ENCODE peak calls at places on chromosomes 11 and 22, in four cellular contexts. M is neuronal stem cell, S is IMR-90, I is NCI-H2171. G is an unnamed sample.

GRCh38 chr11:29272019-29272654 is 744.7 kb downstream of the KCNA4 start:
- DNase-seq in M (no peak), I (no peak), S (peak), G (no peak)

GRCh38 chr11:132541794-132542193 is 990.5 kb downstream of the OPCML start:
- DNase-seq in I (no peak), M (no peak), S (no peak), G (no peak)

GRCh38 chr22:49106136-49106930 is 721.3 kb downstream of the BRD1 start:
- DNase-seq in M (no peak), S (no peak), I (no peak), G (no peak)

GRCh38 chr11:10622957-10623787 is 54.7 kb upstream of the LYVE1 start:
- DNase-seq in I (no peak), S (no peak), M (no peak), G (no peak)

GRCh38 chr11:35550374-35551036 is 25.1 kb upstream of the PAMR1 start:
- DNase-seq in I (no peak), S (peak), M (no peak), G (no peak)

GRCh38 chr11:20042717-20043392 is 117.4 kb downstream of the DBX1 start:
- DNase-seq in M (no peak), I (no peak), S (no peak), G (no peak)

GRCh38 chr11:114719562-114719961 is 41.2 kb downstream of the NXPE2 start:
- DNase-seq in M (no peak), I (no peak), S (no peak), G (no peak)

GRCh38 chr11:122162095-122162494 is 46.1 kb upstream of the BLID start:
- DNase-seq in S (no peak), I (no peak), M (no peak), G (no peak)

GRCh38 chr11:107247189-107247588 is 210.4 kb downstream of the CWF19L2 start:
- DNase-seq in I (no peak), M (no peak), S (no peak), G (no peak)

GRCh38 chr11:10233581-10233980 is 60.4 kb downstream of the SBF2 start:
- DNase-seq in S (peak), M (no peak), I (no peak), G (no peak)

GRCh38 chr11:128814856-128815705 is 52.0 kb downstream of the KCNJ1 start:
- DNase-seq in I (no peak), S (peak), M (peak), G (no peak)

GRCh38 chr11:128283445-128283844 is 303.9 kb downstream of the ETS1 start:
- DNase-seq in I (no peak), M (no peak), S (peak), G (no peak)

GRCh38 chr22:31246687-31247086 is 34.6 kb downstream of the LIMK2 start:
- DNase-seq in S (no peak), I (no peak), M (no peak), G (no peak)

GRCh38 chr11:14101388-14101787 is 138.9 kb downstream of the SPON1 start:
- DNase-seq in I (no peak), S (no peak), M (no peak), G (no peak)

GRCh38 chr22:47190276-47190956 is 428.0 kb downstream of the TBC1D22A start:
- DNase-seq in I (no peak), M (no peak), S (no peak), G (no peak)

GRCh38 chr11:7893792-7894191 is 37.3 kb downstream of the OR10A6 start:
- DNase-seq in S (no peak), M (no peak), I (no peak), G (no peak)

GRCh38 chr11:126547161-126547560 is 191.7 kb downstream of the ST3GAL4 start:
- DNase-seq in S (peak), M (no peak), I (no peak), G (no peak)

GRCh38 chr11:23021287-23021863 is 161.1 kb upstream of the CCDC179 start:
- DNase-seq in I (no peak), S (peak), M (peak), G (no peak)

GRCh38 chr11:34499719-34500505 is 13.7 kb downstream of the ELF5 start:
- DNase-seq in M (no peak), S (no peak), I (no peak), G (no peak)

GRCh38 chr11:44763111-44763820 is 36.5 kb downstream of the TSPAN18 start:
- DNase-seq in S (peak), I (no peak), M (no peak), G (no peak)

GRCh38 chr11:10493041-10493663 is 38.1 kb downstream of the AMPD3 start:
- DNase-seq in I (no peak), S (no peak), M (no peak), G (no peak)

GRCh38 chr22:17823964-17824363 is 49.7 kb upstream of the BID start:
- DNase-seq in S (no peak), I (no peak), M (no peak), G (no peak)

GRCh38 chr11:134666273-134667174 is 254.5 kb upstream of the B3GAT1 start:
- DNase-seq in S (no peak), M (no peak), I (no peak), G (no peak)

GRCh38 chr11:1832181-1832988 is 2.4 kb upstream of the SYT8 start:
- DNase-seq in M (peak), I (no peak), S (no peak), G (no peak)

GRCh38 chr11:76838422-76839068 is 22.2 kb upstream of the ACER3 start:
- DNase-seq in I (no peak), M (peak), S (no peak), G (peak)

GRCh38 chr22:37848587-37849088 is 581 bp upstream of the EIF3L start:
- DNase-seq in M (no peak), S (peak), I (peak), G (peak)

GRCh38 chr11:38176812-38177322 is 1578.8 kb upstream of the RAG2 start:
- DNase-seq in I (no peak), S (no peak), M (no peak), G (no peak)

GRCh38 chr11:124801014-124801413 is 808 bp upstream of the MSANTD2 start:
- DNase-seq in M (no peak), S (peak), I (no peak), G (no peak)

GRCh38 chr11:15629690-15630321 is 515.1 kb downstream of the INSC start:
- DNase-seq in S (no peak), I (no peak), M (no peak), G (peak)